ENCODE peak calls at places on chromosomes 3 and 15, in six cellular contexts. One of them, this sample, is unnamed.

GRCh38 chr3:25677121-25677520 is 12.4 kb upstream of the TOP2B start:
- DNase-seq in mucosa of descending colon: no peak
- DNase-seq in neural progenitor cell: no peak
- DNase-seq in posterior cingulate gyrus: no peak
- DNase-seq in germinal center: no peak
- DNase-seq in T-helper 2 cell: no peak
- DNase-seq in this sample: no peak

GRCh38 chr3:150170843-150171513 is 200.3 kb upstream of the PFN2 start:
- DNase-seq in T-helper 2 cell: no peak
- DNase-seq in germinal center: no peak
- DNase-seq in mucosa of descending colon: no peak
- DNase-seq in neural progenitor cell: no peak
- DNase-seq in posterior cingulate gyrus: peak; percentile 98
- DNase-seq in this sample: no peak

GRCh38 chr3:140523600-140523999 is 154.3 kb upstream of the TRIM42 start:
- DNase-seq in posterior cingulate gyrus: no peak
- DNase-seq in germinal center: no peak
- DNase-seq in neural progenitor cell: no peak
- DNase-seq in mucosa of descending colon: no peak
- DNase-seq in T-helper 2 cell: no peak
- DNase-seq in this sample: no peak

GRCh38 chr15:66803182-66803729 is 101.2 kb downstream of the SMAD6 start:
- DNase-seq in neural progenitor cell: peak; percentile 81
- DNase-seq in germinal center: no peak
- DNase-seq in mucosa of descending colon: peak; percentile 89
- DNase-seq in posterior cingulate gyrus: peak; percentile 87
- DNase-seq in T-helper 2 cell: no peak
- DNase-seq in this sample: no peak

GRCh38 chr15:43998607-43999006 is 171.8 kb downstream of the WDR76 start:
- DNase-seq in posterior cingulate gyrus: peak; percentile 83
- DNase-seq in germinal center: no peak
- DNase-seq in neural progenitor cell: peak; percentile 44
- DNase-seq in T-helper 2 cell: no peak
- DNase-seq in mucosa of descending colon: peak; percentile 56
- DNase-seq in this sample: no peak

GRCh38 chr15:23038741-23039150 is 623 bp downstream of the TUBGCP5 start:
- DNase-seq in mucosa of descending colon: no peak
- DNase-seq in neural progenitor cell: no peak
- DNase-seq in germinal center: no peak
- DNase-seq in T-helper 2 cell: no peak
- DNase-seq in posterior cingulate gyrus: no peak
- DNase-seq in this sample: no peak

GRCh38 chr3:134496481-134497071 is 10.7 kb downstream of the CEP63 start:
- DNase-seq in neural progenitor cell: no peak
- DNase-seq in posterior cingulate gyrus: no peak
- DNase-seq in mucosa of descending colon: no peak
- DNase-seq in germinal center: no peak
- DNase-seq in T-helper 2 cell: no peak
- DNase-seq in this sample: no peak

GRCh38 chr3:149732234-149732633 is 20.1 kb downstream of the COMMD2 start:
- DNase-seq in mucosa of descending colon: no peak
- DNase-seq in posterior cingulate gyrus: no peak
- DNase-seq in T-helper 2 cell: no peak
- DNase-seq in neural progenitor cell: no peak
- DNase-seq in germinal center: no peak
- DNase-seq in this sample: no peak

GRCh38 chr15:66563126-66563525 is 2.7 kb downstream of the LCTL start:
- DNase-seq in T-helper 2 cell: no peak
- DNase-seq in posterior cingulate gyrus: no peak
- DNase-seq in germinal center: no peak
- DNase-seq in mucosa of descending colon: no peak
- DNase-seq in neural progenitor cell: no peak
- DNase-seq in this sample: no peak

GRCh38 chr3:34876997-34877396 is 762.3 kb upstream of the ARPP21 start:
- DNase-seq in posterior cingulate gyrus: no peak
- DNase-seq in T-helper 2 cell: no peak
- DNase-seq in germinal center: no peak
- DNase-seq in neural progenitor cell: no peak
- DNase-seq in mucosa of descending colon: no peak
- DNase-seq in this sample: no peak